ENCODE peak calls at places on chromosomes 12 and 14, in nine cellular contexts. Z is cerebellar cortex; N is stimulated activated naive CD4-positive, alpha-beta T cell; I is stimulated activated naive B cell treated with anti-CD40 and anti-IgM and Interleukin-4, amounts not matched to agents 10 μg/mL and 1 μg/mL and 100 μg/mL, for 72 hours; B is activated T-cell treated with anti-CD3 and anti-CD28 coated beads for 1 hour; S is NCI-H526; E is GM23338; L is HS-5; U is astrocyte of the cerebellum. X is an unnamed sample.

GRCh38 chr12:94353130-94353529 is 106.5 kb downstream of the CEP83 start:
- DNase-seq in E (no peak), B (no peak), S (no peak), I (no peak), U (no peak), N (no peak), Z (no peak), L (no peak), X (no peak)

GRCh38 chr12:5807090-5807414 is 138.0 kb downstream of the ANO2 start:
- DNase-seq in I (no peak), L (peak), U (peak), E (no peak), N (no peak), Z (no peak), S (no peak), B (no peak), X (peak)

GRCh38 chr12:68611094-68611818 is 557 bp downstream of the RAP1B start:
- DNase-seq in B (peak), I (peak), Z (peak), L (no peak), E (peak), U (peak), N (peak), S (no peak), X (peak)

GRCh38 chr12:89370850-89371249 is 18.5 kb upstream of the DUSP6 start:
- DNase-seq in E (no peak), B (no peak), L (peak), S (no peak), I (no peak), U (no peak), N (no peak), Z (peak), X (no peak)

GRCh38 chr14:53807580-53807979 is 149.0 kb downstream of the BMP4 start:
- DNase-seq in E (no peak), S (no peak), L (no peak), U (no peak), N (no peak), B (no peak), Z (no peak), I (no peak), X (no peak)

GRCh38 chr12:52044284-52044983 is 6.8 kb upstream of the NR4A1 start:
- DNase-seq in I (no peak), Z (peak), U (peak), N (no peak), E (no peak), B (no peak), S (no peak), L (no peak), X (no peak)

GRCh38 chr12:90065301-90065801 is 356.7 kb upstream of the ATP2B1 start:
- DNase-seq in I (no peak), L (no peak), S (peak), B (no peak), U (no peak), E (peak), N (no peak), Z (peak), X (no peak)

GRCh38 chr12:18242380-18243089 is 18.8 kb upstream of the PIK3C2G start:
- DNase-seq in B (no peak), I (no peak), S (no peak), N (no peak), E (no peak), L (no peak), Z (no peak), U (no peak), X (no peak)

GRCh38 chr12:87509233-87509820 is 519.9 kb downstream of the C12orf50 start:
- DNase-seq in N (no peak), S (no peak), Z (no peak), L (peak), U (peak), B (no peak), I (no peak), E (peak), X (peak)

GRCh38 chr14:104512061-104512460 is 67.5 kb upstream of the C14orf180 start:
- DNase-seq in E (no peak), L (no peak), B (no peak), S (no peak), U (no peak), N (no peak), Z (no peak), I (no peak), X (no peak)

X was measured in HS-27A.